ENCODE peak calls at places on chromosomes 3 and 15, in four cellular contexts. One of them, this sample, is unnamed.
A peak's percentile ranks its signal among the peaks of the same experiment; 100 is the strongest.

GRCh38 chr3:125087768-125088391 is 32.1 kb upstream of the HEG1 start:
- DNase-seq in HCT116: no peak
- DNase-seq in SK-N-SH: no peak
- DNase-seq in spleen: no peak
- DNase-seq in this sample: no peak

GRCh38 chr3:48222616-48223513 is at the start of gene CAMP:
- DNase-seq in spleen: peak; percentile 94
- DNase-seq in SK-N-SH: peak; percentile 72
- DNase-seq in HCT116: no peak
- DNase-seq in this sample: no peak

GRCh38 chr3:195873281-195873887 is 35.0 kb downstream of the TNK2 start:
- DNase-seq in HCT116: no peak
- DNase-seq in spleen: no peak
- DNase-seq in SK-N-SH: no peak
- DNase-seq in this sample: no peak

GRCh38 chr3:51975857-51976549 is 1.1 kb downstream of the ABHD14A start:
- DNase-seq in SK-N-SH: peak; percentile 89
- DNase-seq in HCT116: no peak
- DNase-seq in spleen: peak; percentile 88
- DNase-seq in this sample: peak; percentile 89

GRCh38 chr15:28935316-28935715 is 49.5 kb downstream of the APBA2 start:
- DNase-seq in HCT116: no peak
- DNase-seq in SK-N-SH: no peak
- DNase-seq in spleen: peak; percentile 79
- DNase-seq in this sample: no peak

GRCh38 chr3:111210003-111210699 is 138.5 kb downstream of the NECTIN3 start:
- DNase-seq in HCT116: no peak
- DNase-seq in spleen: no peak
- DNase-seq in SK-N-SH: no peak
- DNase-seq in this sample: no peak

GRCh38 chr3:111326144-111326995 is 215.6 kb upstream of the CD96 start:
- DNase-seq in spleen: no peak
- DNase-seq in SK-N-SH: no peak
- DNase-seq in HCT116: no peak
- DNase-seq in this sample: no peak

GRCh38 chr3:182810574-182811268 is 17.4 kb downstream of the ATP11B start:
- DNase-seq in HCT116: no peak
- DNase-seq in spleen: no peak
- DNase-seq in SK-N-SH: no peak
- DNase-seq in this sample: no peak

GRCh38 chr3:54434761-54435160 is 312.4 kb downstream of the CACNA2D3 start:
- DNase-seq in HCT116: no peak
- DNase-seq in SK-N-SH: no peak
- DNase-seq in spleen: no peak
- DNase-seq in this sample: no peak

GRCh38 chr3:111737056-111737711 is 121.9 kb upstream of the PHLDB2 start:
- DNase-seq in SK-N-SH: no peak
- DNase-seq in spleen: no peak
- DNase-seq in HCT116: no peak
- DNase-seq in this sample: no peak

GRCh38 chr3:108820586-108820985 is 2.0 kb upstream of the TRAT1 start:
- DNase-seq in spleen: no peak
- DNase-seq in HCT116: no peak
- DNase-seq in SK-N-SH: no peak
- DNase-seq in this sample: no peak

GRCh38 chr3:27696906-27697305 is 25.2 kb downstream of the EOMES start:
- DNase-seq in SK-N-SH: no peak
- DNase-seq in HCT116: no peak
- DNase-seq in spleen: no peak
- DNase-seq in this sample: no peak

GRCh38 chr3:183871541-183871940 is 13.1 kb downstream of the PARL start:
- DNase-seq in HCT116: no peak
- DNase-seq in spleen: no peak
- DNase-seq in SK-N-SH: no peak
- DNase-seq in this sample: no peak

GRCh38 chr3:22729212-22729611 is 473.9 kb upstream of the UBE2E2 start:
- DNase-seq in SK-N-SH: no peak
- DNase-seq in HCT116: no peak
- DNase-seq in spleen: no peak
- DNase-seq in this sample: no peak

GRCh38 chr3:41224120-41224806 is 25.0 kb downstream of the CTNNB1 start:
- DNase-seq in SK-N-SH: no peak
- DNase-seq in spleen: no peak
- DNase-seq in HCT116: no peak
- DNase-seq in this sample: no peak

GRCh38 chr15:48498828-48499227 is 146.7 kb downstream of the FBN1 start:
- DNase-seq in HCT116: no peak
- DNase-seq in spleen: no peak
- DNase-seq in SK-N-SH: no peak
- DNase-seq in this sample: no peak

GRCh38 chr3:46122046-46122445 is 86.1 kb downstream of the CCR1 start:
- DNase-seq in HCT116: no peak
- DNase-seq in SK-N-SH: no peak
- DNase-seq in spleen: no peak
- DNase-seq in this sample: no peak

GRCh38 chr3:11238057-11238456 is 34.1 kb upstream of the ATG7 start:
- DNase-seq in HCT116: peak; percentile 13
- DNase-seq in spleen: no peak
- DNase-seq in SK-N-SH: no peak
- DNase-seq in this sample: no peak

GRCh38 chr3:62538706-62539356 is 165.5 kb upstream of the FEZF2 start:
- DNase-seq in spleen: no peak
- DNase-seq in SK-N-SH: no peak
- DNase-seq in HCT116: no peak
- DNase-seq in this sample: no peak

GRCh38 chr3:184636774-184637316 is 75.0 kb downstream of the MAGEF1 start:
- DNase-seq in spleen: no peak
- DNase-seq in HCT116: no peak
- DNase-seq in SK-N-SH: peak; percentile 38
- DNase-seq in this sample: no peak

GRCh38 chr3:66472313-66473134 is 28.3 kb downstream of the LRIG1 start:
- DNase-seq in spleen: no peak
- DNase-seq in SK-N-SH: no peak
- DNase-seq in HCT116: no peak
- DNase-seq in this sample: no peak

GRCh38 chr3:182861345-182861744 is 68.0 kb downstream of the ATP11B start:
- DNase-seq in SK-N-SH: no peak
- DNase-seq in HCT116: no peak
- DNase-seq in spleen: no peak
- DNase-seq in this sample: no peak

GRCh38 chr15:24150542-24150941 is 463.4 kb upstream of the NDN start:
- DNase-seq in HCT116: no peak
- DNase-seq in SK-N-SH: no peak
- DNase-seq in spleen: no peak
- DNase-seq in this sample: no peak

GRCh38 chr3:10599017-10599416 is 93.6 kb upstream of the ATP2B2 start:
- DNase-seq in SK-N-SH: no peak
- DNase-seq in spleen: no peak
- DNase-seq in HCT116: no peak
- DNase-seq in this sample: no peak

GRCh38 chr3:41569632-41570338 is 370.5 kb downstream of the CTNNB1 start:
- DNase-seq in SK-N-SH: no peak
- DNase-seq in spleen: no peak
- DNase-seq in HCT116: peak; percentile 41
- DNase-seq in this sample: no peak

GRCh38 chr3:12471228-12471627 is 13.1 kb upstream of the TSEN2 start:
- DNase-seq in spleen: no peak
- DNase-seq in SK-N-SH: no peak
- DNase-seq in HCT116: peak; percentile 92
- DNase-seq in this sample: no peak

GRCh38 chr3:107978116-107979057 is 112.4 kb downstream of the CD47 start:
- DNase-seq in HCT116: no peak
- DNase-seq in SK-N-SH: no peak
- DNase-seq in spleen: no peak
- DNase-seq in this sample: no peak

GRCh38 chr3:160225181-160226025 is at the start of gene C3orf80:
- DNase-seq in SK-N-SH: peak; percentile 86
- DNase-seq in spleen: peak; percentile 80
- DNase-seq in HCT116: peak; percentile 21
- DNase-seq in this sample: no peak

GRCh38 chr15:97691799-97692198 is 268.7 kb upstream of the ARRDC4 start:
- DNase-seq in spleen: no peak
- DNase-seq in HCT116: peak; percentile 16
- DNase-seq in SK-N-SH: no peak
- DNase-seq in this sample: no peak

GRCh38 chr3:159894386-159894785 is 94.2 kb upstream of the IL12A start:
- DNase-seq in spleen: no peak
- DNase-seq in SK-N-SH: no peak
- DNase-seq in HCT116: no peak
- DNase-seq in this sample: no peak

GRCh38 chr15:71707230-71708051 is 102.9 kb upstream of the NR2E3 start:
- DNase-seq in HCT116: no peak
- DNase-seq in SK-N-SH: peak; percentile 37
- DNase-seq in spleen: no peak
- DNase-seq in this sample: no peak
- TF ChIP-seq POLR2AphosphoS5 in HCT116: no peak
- TF ChIP-seq POLR2AphosphoS5 in SK-N-SH: peak; percentile 24
- TF ChIP-seq POLR2AphosphoS5 in spleen: no peak
- TF ChIP-seq POLR2AphosphoS5 in this sample: no peak

GRCh38 chr15:25863968-25864580 is 947 bp upstream of the ATP10A start:
- DNase-seq in spleen: no peak
- DNase-seq in HCT116: no peak
- DNase-seq in SK-N-SH: no peak
- DNase-seq in this sample: no peak
- H3K4me3 ChIP-seq in spleen: no peak overlapping the region
- H3K4me3 ChIP-seq in HCT116: no peak overlapping the region
- H3K4me3 ChIP-seq in SK-N-SH: no peak overlapping the region
- H3K4me3 ChIP-seq in this sample: peak overlapping the region; percentile 79

DNA sequence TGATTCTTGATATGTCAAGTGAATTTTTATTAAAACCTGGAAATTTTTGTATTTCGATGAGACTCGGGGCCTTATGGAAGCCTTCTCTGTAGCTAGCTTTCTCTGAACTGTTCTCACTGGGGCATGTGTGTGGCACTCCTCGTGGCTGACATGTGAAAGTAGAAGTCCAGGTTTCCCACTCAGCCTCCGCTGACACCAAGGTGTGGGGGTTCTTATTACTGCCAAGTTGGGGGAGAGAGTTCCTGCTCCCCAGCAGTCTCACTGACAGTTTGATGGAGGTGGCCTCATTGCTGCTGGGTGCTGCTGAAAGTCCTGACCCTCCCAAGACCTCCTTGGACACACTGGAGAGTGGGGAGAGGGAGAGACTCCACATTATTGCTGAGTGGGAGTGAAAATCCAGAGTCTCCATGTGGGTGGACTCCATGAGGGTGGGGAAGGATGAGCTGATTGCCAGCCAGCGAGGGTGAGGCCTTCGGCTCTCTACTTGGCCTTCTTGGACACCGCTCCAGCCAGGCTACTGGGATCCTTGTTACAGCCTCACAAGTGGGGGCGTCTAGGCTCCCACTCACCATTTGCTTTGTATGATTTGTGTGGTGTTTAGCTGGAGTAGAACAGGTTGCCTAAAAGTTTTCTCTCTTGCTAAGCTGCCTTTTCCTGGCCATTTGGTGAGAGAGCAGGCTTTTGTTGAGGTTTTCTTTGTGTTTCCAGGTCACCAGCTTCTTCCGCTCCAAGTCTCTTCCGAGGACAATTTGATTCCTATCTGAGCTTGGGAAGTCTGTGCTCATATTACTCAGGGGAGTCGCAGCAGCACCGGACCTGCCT is 64.1 kb downstream of the LSM3 start:
- DNase-seq in HCT116: no peak
- DNase-seq in SK-N-SH: no peak
- DNase-seq in spleen: no peak
- DNase-seq in this sample: no peak
- TF ChIP-seq POLR2AphosphoS5 in HCT116: no peak
- TF ChIP-seq POLR2AphosphoS5 in SK-N-SH: no peak
- TF ChIP-seq POLR2AphosphoS5 in spleen: no peak
- TF ChIP-seq POLR2AphosphoS5 in this sample: no peak

GRCh38 chr15:71186267-71186666 is 71.0 kb downstream of the THSD4 start:
- DNase-seq in SK-N-SH: no peak
- DNase-seq in spleen: no peak
- DNase-seq in HCT116: no peak
- DNase-seq in this sample: no peak
- H3K4me3 ChIP-seq in SK-N-SH: no peak overlapping the region
- H3K4me3 ChIP-seq in spleen: no peak overlapping the region
- H3K4me3 ChIP-seq in HCT116: no peak overlapping the region
- H3K4me3 ChIP-seq in this sample: no peak overlapping the region

GRCh38 chr15:69317392-69317841 is 18.7 kb downstream of the PAQR5 start:
- DNase-seq in spleen: no peak
- DNase-seq in HCT116: no peak
- DNase-seq in SK-N-SH: no peak
- DNase-seq in this sample: no peak
- TF ChIP-seq POLR2AphosphoS5 in spleen: no peak
- TF ChIP-seq POLR2AphosphoS5 in HCT116: no peak
- TF ChIP-seq POLR2AphosphoS5 in SK-N-SH: no peak
- TF ChIP-seq POLR2AphosphoS5 in this sample: no peak

DNA sequence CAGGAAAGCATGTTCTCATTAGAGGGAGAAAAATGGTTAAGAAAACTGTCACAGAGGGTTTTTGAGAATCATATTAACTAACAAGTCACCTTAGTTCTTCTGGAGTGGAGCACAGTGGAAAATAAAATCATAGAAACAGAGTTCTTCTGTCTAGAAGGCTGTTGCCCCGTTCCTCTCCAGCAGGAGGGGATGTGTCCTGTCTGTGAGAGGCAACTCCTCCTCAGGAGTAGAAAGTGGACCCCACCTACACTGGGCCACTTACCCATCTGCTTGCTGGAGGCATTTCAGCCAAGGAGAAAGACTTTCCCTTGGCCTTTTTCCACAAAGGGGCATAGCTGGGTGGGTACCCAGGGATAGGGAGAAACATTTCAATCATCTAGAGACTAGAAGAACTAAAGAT is 106.6 kb downstream of the SSR3 start:
- DNase-seq in SK-N-SH: no peak
- DNase-seq in spleen: no peak
- DNase-seq in HCT116: peak; percentile 46
- DNase-seq in this sample: no peak
- H3K4me3 ChIP-seq in SK-N-SH: no peak overlapping the region
- H3K4me3 ChIP-seq in spleen: no peak overlapping the region
- H3K4me3 ChIP-seq in HCT116: no peak overlapping the region
- H3K4me3 ChIP-seq in this sample: no peak overlapping the region

DNA sequence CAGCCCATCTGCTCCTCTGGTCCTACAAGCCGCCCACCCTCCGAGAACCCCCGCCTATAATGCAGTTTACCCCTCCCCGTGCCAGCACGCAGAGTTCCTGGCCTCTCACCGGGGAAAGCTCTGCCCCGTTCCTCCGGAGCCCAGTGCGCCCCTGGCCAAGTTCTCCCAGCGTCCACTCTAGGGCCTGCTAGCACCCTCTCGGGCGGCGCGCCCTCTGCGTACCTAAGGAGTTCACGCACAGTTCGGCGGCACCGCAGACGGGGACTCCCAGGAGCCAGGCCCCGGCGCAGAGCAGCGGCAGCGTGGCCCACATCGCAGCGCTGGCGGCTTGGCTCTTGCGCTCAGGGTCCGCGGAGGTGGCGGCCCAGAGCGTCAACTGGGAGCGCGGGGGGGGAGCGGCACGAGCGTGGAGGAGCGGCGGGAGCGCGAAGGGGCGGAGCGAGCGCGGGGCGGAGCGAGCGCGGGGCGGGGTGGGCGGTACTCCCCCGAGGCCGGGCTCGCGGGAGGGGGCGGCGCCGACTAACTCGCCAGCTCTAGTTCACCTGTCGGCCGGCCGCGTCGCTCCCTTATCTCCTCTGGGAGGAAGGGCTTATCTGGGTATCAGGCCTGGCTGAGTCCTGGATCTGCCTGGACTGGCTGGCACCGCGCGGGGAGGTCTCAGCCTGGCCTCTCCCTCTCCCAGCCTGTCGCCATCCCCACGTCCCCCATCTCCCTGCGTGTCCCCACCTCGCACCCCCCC is at the start of gene CTSH:
- DNase-seq in HCT116: no peak
- DNase-seq in SK-N-SH: peak; percentile 94
- DNase-seq in spleen: peak; percentile 96
- DNase-seq in this sample: no peak
- TF ChIP-seq POLR2AphosphoS5 in HCT116: peak; percentile 71
- TF ChIP-seq POLR2AphosphoS5 in SK-N-SH: no peak
- TF ChIP-seq POLR2AphosphoS5 in spleen: peak; percentile 81
- TF ChIP-seq POLR2AphosphoS5 in this sample: no peak